ENCODE peak calls at places on chromosomes 5 and 9, in four cellular contexts. W, K, J and U are unnamed samples.

GRCh38 chr9:75953218-75953617 is 62.7 kb downstream of the PCSK5 start:
- DNase-seq in K (no peak), J (peak), W (no peak), U (no peak)

GRCh38 chr9:9142001-9142400 is 1342.4 kb upstream of the DMAC1 start:
- DNase-seq in K (no peak), J (no peak), W (no peak), U (no peak)

GRCh38 chr5:43041669-43042175 is 1.6 kb upstream of the ANXA2R start:
- DNase-seq in J (no peak), W (no peak), K (peak), U (peak)

GRCh38 chr5:74586831-74587230 is 53.7 kb downstream of the ENC1 start:
- DNase-seq in J (no peak), K (no peak), W (no peak), U (no peak)

GRCh38 chr5:45060686-45061085 is 251.9 kb downstream of the MRPS30 start:
- DNase-seq in W (no peak), J (no peak), K (no peak), U (no peak)

GRCh38 chr5:180128671-180129261 is 57.2 kb upstream of the RNF130 start:
- DNase-seq in J (no peak), K (no peak), W (peak), U (no peak)

GRCh38 chr5:110055301-110055700 is 365.6 kb downstream of the MAN2A1 start:
- DNase-seq in J (no peak), K (no peak), W (no peak), U (no peak)

GRCh38 chr9:85344901-85345300 is 396.9 kb downstream of the AGTPBP1 start:
- DNase-seq in W (no peak), K (no peak), J (no peak), U (no peak)

GRCh38 chr5:37043693-37044092 is 167.1 kb downstream of the NIPBL start:
- DNase-seq in K (no peak), W (no peak), J (no peak), U (no peak)

GRCh38 chr5:33261305-33261704 is 179.5 kb upstream of the TARS1 start:
- DNase-seq in K (no peak), J (peak), W (no peak), U (no peak)

GRCh38 chr9:123044556-123044955 is 11.1 kb downstream of the GPR21 start:
- DNase-seq in J (peak), W (no peak), K (no peak), U (no peak)

GRCh38 chr9:34884732-34885131 is 73.4 kb upstream of the PHF24 start:
- DNase-seq in J (no peak), W (no peak), K (no peak), U (no peak)